ENCODE peak calls at places on chromosomes 1 and 21, in eight cellular contexts. B is kidney, X is AG04450, F is breast epithelium, Y is lower lobe of right lung, N is astrocyte of the cerebellum, G is A549, M is BE2C. T is an unnamed sample.

GRCh38 chr1:90712931-90713618 is 4.0 kb downstream of the BARHL2 start:
- DNase-seq in B (no peak), X (no peak), F (no peak), Y (no peak), N (no peak), G (no peak), M (no peak), T (no peak)

GRCh38 chr1:25474439-25475047 is 43.8 kb downstream of the MACO1 start:
- DNase-seq in B (no peak), X (no peak), F (no peak), Y (no peak), N (no peak), G (no peak), M (no peak), T (no peak)

GRCh38 chr1:52880226-52880625 is 37.7 kb downstream of the ZYG11A start:
- DNase-seq in B (no peak), X (no peak), F (no peak), Y (no peak), N (no peak), G (no peak), M (no peak), T (no peak)

GRCh38 chr21:25564349-25564948 is 42.8 kb downstream of the MRPL39 start:
- DNase-seq in B (no peak), X (no peak), F (no peak), Y (no peak), N (no peak), G (no peak), M (no peak), T (no peak)

GRCh38 chr1:197284325-197284724 is 16.3 kb downstream of the CRB1 start:
- DNase-seq in B (no peak), X (no peak), F (no peak), Y (no peak), N (no peak), G (no peak), M (no peak), T (no peak)

GRCh38 chr1:93172778-93173177 is 7.4 kb downstream of the TMED5 start:
- DNase-seq in B (no peak), X (no peak), F (no peak), Y (no peak), N (no peak), G (no peak), M (no peak), T (no peak)

GRCh38 chr1:25182629-25183028 is 49.7 kb downstream of the SYF2 start:
- DNase-seq in B (no peak), X (peak; percentile 4), F (peak; percentile 21), Y (no peak), N (peak; percentile 26), G (no peak), M (no peak), T (no peak)

GRCh38 chr1:115063238-115063901 is 25.9 kb downstream of the TSPAN2 start:
- DNase-seq in B (no peak), X (no peak), F (no peak), Y (no peak), N (no peak), G (no peak), M (no peak), T (no peak)

GRCh38 chr1:183191833-183192232 is 5.8 kb downstream of the LAMC2 start:
- DNase-seq in B (no peak), X (peak; percentile 68), F (no peak), Y (no peak), N (peak; percentile 41), G (no peak), M (no peak), T (peak; percentile 66)

GRCh38 chr1:115343200-115343737 is 5.2 kb upstream of the NGF start:
- DNase-seq in B (no peak), X (no peak), F (no peak), Y (no peak), N (no peak), G (no peak), M (no peak), T (no peak)

GRCh38 chr1:119101563-119101962 is 38.9 kb downstream of the WARS2 start:
- DNase-seq in B (no peak), X (no peak), F (peak; percentile 53), Y (no peak), N (peak; percentile 74), G (no peak), M (no peak), T (peak; percentile 93)

GRCh38 chr1:91729621-91730348 is 156.2 kb downstream of the TGFBR3 start:
- DNase-seq in B (no peak), X (no peak), F (no peak), Y (no peak), N (no peak), G (no peak), M (no peak), T (no peak)

GRCh38 chr1:117826551-117827078 is 102.8 kb downstream of the GDAP2 start:
- DNase-seq in B (peak; percentile 83), X (peak; percentile 69), F (no peak), Y (no peak), N (no peak), G (peak; percentile 43), M (peak; percentile 24), T (peak; percentile 70)

GRCh38 chr1:3684031-3684430 is 31.7 kb downstream of the TP73 start:
- DNase-seq in B (no peak), X (no peak), F (no peak), Y (no peak), N (no peak), G (no peak), M (no peak), T (no peak)

GRCh38 chr1:229867726-229868125 is 199.3 kb upstream of the GALNT2 start:
- DNase-seq in B (no peak), X (no peak), F (no peak), Y (no peak), N (no peak), G (no peak), M (no peak), T (no peak)

GRCh38 chr21:45982758-45983731 is 1.5 kb downstream of the COL6A1 start:
- DNase-seq in B (peak; percentile 81), X (no peak), F (no peak), Y (peak; percentile 46), N (no peak), G (no peak), M (peak; percentile 8), T (no peak)

GRCh38 chr21:45982256-45982757 is 737 bp downstream of the COL6A1 start:
- DNase-seq in B (peak; percentile 86), X (no peak), F (peak; percentile 40), Y (peak; percentile 42), N (no peak), G (no peak), M (peak; percentile 20), T (no peak)

GRCh38 chr21:45981154-45981606 is 390 bp upstream of the COL6A1 start:
- DNase-seq in B (peak; percentile 95), X (peak; percentile 78), F (peak; percentile 76), Y (peak; percentile 70), N (peak; percentile 75), G (peak; percentile 63), M (peak; percentile 88), T (peak; percentile 88)

GRCh38 chr21:45980697-45981096 is 873 bp upstream of the COL6A1 start:
- DNase-seq in B (no peak), X (no peak), F (no peak), Y (no peak), N (no peak), G (no peak), M (no peak), T (no peak)

GRCh38 chr21:45981641-45982255 is at the start of gene COL6A1:
- DNase-seq in B (peak; percentile 93), X (no peak), F (peak; percentile 47), Y (peak; percentile 70), N (no peak), G (no peak), M (peak; percentile 72), T (peak; percentile 74)
- TF ChIP-seq CTCF in B (no peak), X (no peak), F (no peak), Y (no peak), N (no peak), G (no peak), M (no peak), T (no peak)

DNA sequence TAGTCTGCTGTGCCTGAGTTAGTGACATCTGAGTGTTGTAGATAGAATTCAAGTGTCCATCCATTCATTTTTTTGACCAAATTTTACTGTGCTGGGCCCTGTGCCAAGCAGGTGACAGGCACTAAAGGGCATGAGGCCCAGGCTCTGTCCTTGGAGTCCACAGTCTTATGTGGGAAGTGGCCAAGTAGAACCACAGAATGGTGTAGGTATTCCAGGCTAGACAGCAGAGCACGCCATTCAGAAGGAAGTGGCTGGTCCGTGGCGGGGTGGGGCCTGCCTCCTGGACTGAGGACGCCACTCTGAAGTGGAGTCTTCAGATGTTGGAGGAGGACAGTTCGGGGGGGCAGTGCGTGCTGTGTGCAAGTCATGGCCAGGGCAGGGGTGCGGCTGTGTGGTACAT is 68.9 kb upstream of the ACTL8 start:
- DNase-seq in B (no peak), X (no peak), F (no peak), Y (no peak), N (no peak), G (no peak), M (no peak), T (no peak)
- H3K4me3 ChIP-seq in B (no peak overlapping the region), X (no peak overlapping the region), F (no peak overlapping the region), Y (no peak overlapping the region), N (no peak overlapping the region), G (no peak overlapping the region), M (no peak overlapping the region), T (no peak overlapping the region)

GRCh38 chr1:18554597-18554996 is 73.9 kb downstream of the KLHDC7A start:
- DNase-seq in B (no peak), X (no peak), F (no peak), Y (no peak), N (no peak), G (no peak), M (no peak), T (no peak)

GRCh38 chr1:18554101-18554500 is 73.4 kb downstream of the KLHDC7A start:
- DNase-seq in B (no peak), X (no peak), F (no peak), Y (no peak), N (no peak), G (no peak), M (no peak), T (no peak)

GRCh38 chr1:18555036-18555435 is 74.3 kb downstream of the KLHDC7A start:
- DNase-seq in B (no peak), X (no peak), F (no peak), Y (no peak), N (no peak), G (no peak), M (no peak), T (no peak)

GRCh38 chr1:18557621-18558465 is 72.8 kb upstream of the PAX7 start:
- DNase-seq in B (peak; percentile 81), X (no peak), F (no peak), Y (peak; percentile 55), N (no peak), G (peak; percentile 7), M (peak; percentile 22), T (peak; percentile 3)

GRCh38 chr1:18556364-18556763 is 74.3 kb upstream of the PAX7 start:
- DNase-seq in B (no peak), X (no peak), F (no peak), Y (no peak), N (no peak), G (peak; percentile 16), M (no peak), T (peak; percentile 35)
- TF ChIP-seq CTCF in B (peak; percentile 10), X (peak; percentile 49), F (no peak), Y (no peak), N (peak; percentile 45), G (peak; percentile 44), M (peak; percentile 51), T (peak; percentile 38)

DNA sequence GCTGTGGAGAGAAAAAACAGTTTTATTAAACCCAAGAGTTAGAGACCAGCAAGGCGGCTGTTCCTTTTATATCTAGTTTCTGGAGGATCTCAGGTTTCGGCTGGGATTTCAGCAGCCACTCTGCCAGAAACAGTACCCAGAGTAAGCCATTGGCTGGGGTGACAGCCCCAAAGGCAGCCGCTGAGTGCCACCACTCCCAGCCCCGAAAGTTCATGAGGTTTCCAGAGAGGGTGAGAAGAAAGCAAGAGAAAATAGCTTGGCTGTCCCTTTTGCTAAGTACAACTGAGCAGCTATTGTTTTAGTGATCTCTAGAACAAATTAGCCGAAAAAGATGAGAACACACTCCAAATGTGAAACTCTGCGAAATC is 1.2 kb downstream of the SH3BGR start:
- DNase-seq in B (no peak), X (no peak), F (no peak), Y (no peak), N (no peak), G (no peak), M (no peak), T (no peak)
- H3K4me3 ChIP-seq in B (no peak overlapping the region), X (no peak overlapping the region), F (peak overlapping the region; percentile 17), Y (no peak overlapping the region), N (no peak overlapping the region), G (no peak overlapping the region), M (no peak overlapping the region), T (no peak overlapping the region)